ENCODE peak calls at places on chromosomes 6 and 20, in seven cellular contexts. One of them, this sample, is unnamed.

GRCh38 chr20:46226602-46227001 is 81.7 kb downstream of the CDH22 start:
- DNase-seq in A549: peak; percentile 24
- DNase-seq in stimulated activated CD4-positive, alpha-beta T cell treated with anti-CD3 and anti-CD28 coated beads, Interleukin-2, amount 100 ng/mL, for 48 hours: no peak
- DNase-seq in AG08395: no peak
- DNase-seq in natural killer cell: no peak
- DNase-seq in lower lobe of right lung: no peak
- DNase-seq in MM.1S: no peak
- DNase-seq in this sample: no peak

GRCh38 chr6:46000905-46001304 is 14.8 kb downstream of the CLIC5 start:
- DNase-seq in A549: no peak
- DNase-seq in stimulated activated CD4-positive, alpha-beta T cell treated with anti-CD3 and anti-CD28 coated beads, Interleukin-2, amount 100 ng/mL, for 48 hours: no peak
- DNase-seq in AG08395: no peak
- DNase-seq in natural killer cell: no peak
- DNase-seq in lower lobe of right lung: no peak
- DNase-seq in MM.1S: no peak
- DNase-seq in this sample: no peak

GRCh38 chr20:45012682-45013302 is 46.5 kb downstream of the STK4 start:
- DNase-seq in A549: no peak
- DNase-seq in stimulated activated CD4-positive, alpha-beta T cell treated with anti-CD3 and anti-CD28 coated beads, Interleukin-2, amount 100 ng/mL, for 48 hours: no peak
- DNase-seq in AG08395: peak; percentile 38
- DNase-seq in natural killer cell: no peak
- DNase-seq in lower lobe of right lung: no peak
- DNase-seq in MM.1S: no peak
- DNase-seq in this sample: no peak

GRCh38 chr6:29490552-29490951 is 2.8 kb upstream of the MAS1L start:
- DNase-seq in A549: no peak
- DNase-seq in stimulated activated CD4-positive, alpha-beta T cell treated with anti-CD3 and anti-CD28 coated beads, Interleukin-2, amount 100 ng/mL, for 48 hours: no peak
- DNase-seq in AG08395: no peak
- DNase-seq in natural killer cell: no peak
- DNase-seq in lower lobe of right lung: no peak
- DNase-seq in MM.1S: no peak
- DNase-seq in this sample: no peak

GRCh38 chr6:154447929-154448328 is 62.6 kb downstream of the CNKSR3 start:
- DNase-seq in A549: no peak
- DNase-seq in stimulated activated CD4-positive, alpha-beta T cell treated with anti-CD3 and anti-CD28 coated beads, Interleukin-2, amount 100 ng/mL, for 48 hours: no peak
- DNase-seq in AG08395: no peak
- DNase-seq in natural killer cell: no peak
- DNase-seq in lower lobe of right lung: no peak
- DNase-seq in MM.1S: no peak
- DNase-seq in this sample: peak; percentile 26

GRCh38 chr20:14445310-14445709 is 107.9 kb upstream of the FLRT3 start:
- DNase-seq in A549: no peak
- DNase-seq in stimulated activated CD4-positive, alpha-beta T cell treated with anti-CD3 and anti-CD28 coated beads, Interleukin-2, amount 100 ng/mL, for 48 hours: no peak
- DNase-seq in AG08395: peak; percentile 54
- DNase-seq in natural killer cell: no peak
- DNase-seq in lower lobe of right lung: no peak
- DNase-seq in MM.1S: no peak
- DNase-seq in this sample: no peak

GRCh38 chr20:17505664-17506517 is 25.3 kb downstream of the BFSP1 start:
- DNase-seq in A549: no peak
- DNase-seq in stimulated activated CD4-positive, alpha-beta T cell treated with anti-CD3 and anti-CD28 coated beads, Interleukin-2, amount 100 ng/mL, for 48 hours: peak; percentile 34
- DNase-seq in AG08395: no peak
- DNase-seq in natural killer cell: peak; percentile 43
- DNase-seq in lower lobe of right lung: peak; percentile 55
- DNase-seq in MM.1S: no peak
- DNase-seq in this sample: no peak

GRCh38 chr20:8616792-8617191 is 452.1 kb upstream of the PLCB4 start:
- DNase-seq in A549: no peak
- DNase-seq in stimulated activated CD4-positive, alpha-beta T cell treated with anti-CD3 and anti-CD28 coated beads, Interleukin-2, amount 100 ng/mL, for 48 hours: no peak
- DNase-seq in AG08395: no peak
- DNase-seq in natural killer cell: no peak
- DNase-seq in lower lobe of right lung: no peak
- DNase-seq in MM.1S: no peak
- DNase-seq in this sample: peak; percentile 40

GRCh38 chr6:139732451-139732850 is 358.0 kb upstream of the CITED2 start:
- DNase-seq in A549: no peak
- DNase-seq in stimulated activated CD4-positive, alpha-beta T cell treated with anti-CD3 and anti-CD28 coated beads, Interleukin-2, amount 100 ng/mL, for 48 hours: no peak
- DNase-seq in AG08395: peak; percentile 69
- DNase-seq in natural killer cell: no peak
- DNase-seq in lower lobe of right lung: no peak
- DNase-seq in MM.1S: no peak
- DNase-seq in this sample: no peak

GRCh38 chr6:14638932-14639875 is 521.6 kb downstream of the CD83 start:
- DNase-seq in A549: no peak
- DNase-seq in stimulated activated CD4-positive, alpha-beta T cell treated with anti-CD3 and anti-CD28 coated beads, Interleukin-2, amount 100 ng/mL, for 48 hours: no peak
- DNase-seq in AG08395: peak; percentile 46
- DNase-seq in natural killer cell: no peak
- DNase-seq in lower lobe of right lung: no peak
- DNase-seq in MM.1S: no peak
- DNase-seq in this sample: no peak

GRCh38 chr20:62837790-62838458 is 21.1 kb downstream of the COL9A3 start:
- DNase-seq in A549: no peak
- DNase-seq in stimulated activated CD4-positive, alpha-beta T cell treated with anti-CD3 and anti-CD28 coated beads, Interleukin-2, amount 100 ng/mL, for 48 hours: no peak
- DNase-seq in AG08395: peak; percentile 34
- DNase-seq in natural killer cell: no peak
- DNase-seq in lower lobe of right lung: peak; percentile 66
- DNase-seq in MM.1S: no peak
- DNase-seq in this sample: no peak

GRCh38 chr6:27303613-27304272 is 8.3 kb downstream of the POM121L2 start:
- DNase-seq in A549: no peak
- DNase-seq in stimulated activated CD4-positive, alpha-beta T cell treated with anti-CD3 and anti-CD28 coated beads, Interleukin-2, amount 100 ng/mL, for 48 hours: no peak
- DNase-seq in AG08395: no peak
- DNase-seq in natural killer cell: no peak
- DNase-seq in lower lobe of right lung: no peak
- DNase-seq in MM.1S: no peak
- DNase-seq in this sample: no peak

GRCh38 chr6:18897350-18897749 is 510.2 kb downstream of the RNF144B start:
- DNase-seq in A549: no peak
- DNase-seq in stimulated activated CD4-positive, alpha-beta T cell treated with anti-CD3 and anti-CD28 coated beads, Interleukin-2, amount 100 ng/mL, for 48 hours: no peak
- DNase-seq in AG08395: no peak
- DNase-seq in natural killer cell: no peak
- DNase-seq in lower lobe of right lung: no peak
- DNase-seq in MM.1S: no peak
- DNase-seq in this sample: no peak

GRCh38 chr6:162157157-162157556 is 570.4 kb downstream of the PRKN start:
- DNase-seq in A549: no peak
- DNase-seq in stimulated activated CD4-positive, alpha-beta T cell treated with anti-CD3 and anti-CD28 coated beads, Interleukin-2, amount 100 ng/mL, for 48 hours: no peak
- DNase-seq in AG08395: no peak
- DNase-seq in natural killer cell: no peak
- DNase-seq in lower lobe of right lung: no peak
- DNase-seq in MM.1S: peak; percentile 46
- DNase-seq in this sample: no peak

GRCh38 chr20:61951695-61952533 is 113.8 kb downstream of the TAF4 start:
- DNase-seq in A549: no peak
- DNase-seq in stimulated activated CD4-positive, alpha-beta T cell treated with anti-CD3 and anti-CD28 coated beads, Interleukin-2, amount 100 ng/mL, for 48 hours: no peak
- DNase-seq in AG08395: no peak
- DNase-seq in natural killer cell: no peak
- DNase-seq in lower lobe of right lung: peak; percentile 28
- DNase-seq in MM.1S: no peak
- DNase-seq in this sample: peak; percentile 57

GRCh38 chr6:16698163-16698533 is 63.1 kb downstream of the ATXN1 start:
- DNase-seq in A549: no peak
- DNase-seq in stimulated activated CD4-positive, alpha-beta T cell treated with anti-CD3 and anti-CD28 coated beads, Interleukin-2, amount 100 ng/mL, for 48 hours: no peak
- DNase-seq in AG08395: no peak
- DNase-seq in natural killer cell: no peak
- DNase-seq in lower lobe of right lung: no peak
- DNase-seq in MM.1S: no peak
- DNase-seq in this sample: no peak

GRCh38 chr6:133410628-133411027 is 169.5 kb downstream of the EYA4 start:
- DNase-seq in A549: peak; percentile 4
- DNase-seq in stimulated activated CD4-positive, alpha-beta T cell treated with anti-CD3 and anti-CD28 coated beads, Interleukin-2, amount 100 ng/mL, for 48 hours: no peak
- DNase-seq in AG08395: no peak
- DNase-seq in natural killer cell: no peak
- DNase-seq in lower lobe of right lung: no peak
- DNase-seq in MM.1S: no peak
- DNase-seq in this sample: no peak

GRCh38 chr6:141164042-141164748 is 968.5 kb upstream of the GJE1 start:
- DNase-seq in A549: no peak
- DNase-seq in stimulated activated CD4-positive, alpha-beta T cell treated with anti-CD3 and anti-CD28 coated beads, Interleukin-2, amount 100 ng/mL, for 48 hours: no peak
- DNase-seq in AG08395: no peak
- DNase-seq in natural killer cell: no peak
- DNase-seq in lower lobe of right lung: no peak
- DNase-seq in MM.1S: no peak
- DNase-seq in this sample: no peak

GRCh38 chr6:161186173-161186769 is 87.6 kb downstream of the AGPAT4 start:
- DNase-seq in A549: peak; percentile 18
- DNase-seq in stimulated activated CD4-positive, alpha-beta T cell treated with anti-CD3 and anti-CD28 coated beads, Interleukin-2, amount 100 ng/mL, for 48 hours: no peak
- DNase-seq in AG08395: peak; percentile 78
- DNase-seq in natural killer cell: no peak
- DNase-seq in lower lobe of right lung: peak; percentile 88
- DNase-seq in MM.1S: no peak
- DNase-seq in this sample: no peak

GRCh38 chr20:33438481-33438880 is 5.1 kb downstream of the SNTA1 start:
- DNase-seq in A549: no peak
- DNase-seq in stimulated activated CD4-positive, alpha-beta T cell treated with anti-CD3 and anti-CD28 coated beads, Interleukin-2, amount 100 ng/mL, for 48 hours: no peak
- DNase-seq in AG08395: no peak
- DNase-seq in natural killer cell: no peak
- DNase-seq in lower lobe of right lung: no peak
- DNase-seq in MM.1S: peak; percentile 35
- DNase-seq in this sample: no peak

GRCh38 chr6:89948876-89949275 is 54.6 kb downstream of the GJA10 start:
- DNase-seq in A549: no peak
- DNase-seq in stimulated activated CD4-positive, alpha-beta T cell treated with anti-CD3 and anti-CD28 coated beads, Interleukin-2, amount 100 ng/mL, for 48 hours: no peak
- DNase-seq in AG08395: no peak
- DNase-seq in natural killer cell: no peak
- DNase-seq in lower lobe of right lung: no peak
- DNase-seq in MM.1S: no peak
- DNase-seq in this sample: no peak

This sample was measured in SK-N-DZ.